ENCODE peak calls at places on chromosomes 2 and 18, in seven cellular contexts. H is osteocyte, S is mesothelial cell of epicardium, P is foreskin melanocyte, T is GM12865, I is progenitor cell of endocrine pancreas, D is RCC 7860. M is an unnamed sample.

GRCh38 chr2:42799881-42800280 is 7.5 kb upstream of the HAAO start:
- DNase-seq in H (no peak), S (no peak), T (no peak), D (no peak), I (no peak), P (no peak), M (no peak)

GRCh38 chr2:47033102-47033880 is 117.7 kb upstream of the MCFD2 start:
- DNase-seq in P (no peak), S (no peak), D (peak), T (no peak), I (no peak), H (no peak), M (no peak)

GRCh38 chr2:12848176-12848575 is 131.4 kb downstream of the TRIB2 start:
- DNase-seq in S (no peak), I (no peak), T (no peak), H (no peak), P (no peak), D (no peak), M (no peak)

GRCh38 chr2:65329551-65329950 is 101.9 kb downstream of the ACTR2 start:
- DNase-seq in D (no peak), P (no peak), T (no peak), H (no peak), I (no peak), S (no peak), M (no peak)

GRCh38 chr2:135820003-135820618 is 16.9 kb downstream of the LCT start:
- DNase-seq in T (peak), D (peak), H (no peak), I (no peak), P (peak), S (no peak), M (no peak)

GRCh38 chr18:78769502-78770113 is 210.0 kb upstream of the SALL3 start:
- DNase-seq in P (no peak), I (no peak), D (no peak), T (no peak), S (no peak), H (peak), M (no peak)

GRCh38 chr2:74474899-74475298 is 2.4 kb upstream of the MRPL53 start:
- DNase-seq in T (no peak), I (no peak), P (no peak), H (no peak), S (no peak), D (no peak), M (no peak)

GRCh38 chr2:220078439-220078838 is 451.0 kb downstream of the SLC4A3 start:
- DNase-seq in D (no peak), S (no peak), T (no peak), H (no peak), P (no peak), I (no peak), M (no peak)

GRCh38 chr2:26612522-26613240 is 28.5 kb downstream of the CIB4 start:
- DNase-seq in P (no peak), S (no peak), H (peak), T (no peak), D (no peak), I (peak), M (no peak)

M was measured in HS-27A.